ENCODE peak calls at places on chromosomes 6 and 20, in four cellular contexts. One of them, this sample, is unnamed.

GRCh38 chr20:58707770-58708169 is 15.2 kb downstream of the NPEPL1 start:
- DNase-seq in spleen: peak; percentile 36
- DNase-seq in endothelial cell of umbilical vein: no peak
- DNase-seq in K562: no peak
- DNase-seq in this sample: no peak

GRCh38 chr20:13277663-13278295 is 56.7 kb downstream of the ISM1 start:
- DNase-seq in K562: no peak
- DNase-seq in spleen: no peak
- DNase-seq in endothelial cell of umbilical vein: no peak
- DNase-seq in this sample: no peak

GRCh38 chr6:139742671-139743070 is 368.2 kb upstream of the CITED2 start:
- DNase-seq in spleen: no peak
- DNase-seq in K562: no peak
- DNase-seq in endothelial cell of umbilical vein: no peak
- DNase-seq in this sample: no peak

GRCh38 chr20:15836634-15837033 is 736.6 kb downstream of the KIF16B start:
- DNase-seq in K562: no peak
- DNase-seq in endothelial cell of umbilical vein: no peak
- DNase-seq in spleen: no peak
- DNase-seq in this sample: no peak

GRCh38 chr6:56400273-56400672 is 152.9 kb upstream of the COL21A1 start:
- DNase-seq in spleen: no peak
- DNase-seq in endothelial cell of umbilical vein: no peak
- DNase-seq in K562: no peak
- DNase-seq in this sample: no peak

GRCh38 chr6:106870069-106870468 is 104.5 kb downstream of the CD24 start:
- DNase-seq in K562: no peak
- DNase-seq in endothelial cell of umbilical vein: no peak
- DNase-seq in spleen: no peak
- DNase-seq in this sample: no peak

GRCh38 chr20:5703542-5704215 is 46.5 kb upstream of the SHLD1 start:
- DNase-seq in K562: no peak
- DNase-seq in spleen: no peak
- DNase-seq in endothelial cell of umbilical vein: peak; percentile 35
- DNase-seq in this sample: peak; percentile 15

GRCh38 chr6:52263709-52264320 is 19.5 kb upstream of the IL17F start:
- DNase-seq in spleen: peak; percentile 88
- DNase-seq in K562: peak; percentile 67
- DNase-seq in endothelial cell of umbilical vein: peak; percentile 70
- DNase-seq in this sample: peak; percentile 21

GRCh38 chr6:34226066-34226465 is 10.6 kb upstream of the HMGA1 start:
- DNase-seq in K562: no peak
- DNase-seq in spleen: peak; percentile 58
- DNase-seq in endothelial cell of umbilical vein: no peak
- DNase-seq in this sample: no peak

GRCh38 chr6:110325197-110325596 is 33.0 kb downstream of the METTL24 start:
- DNase-seq in spleen: no peak
- DNase-seq in endothelial cell of umbilical vein: no peak
- DNase-seq in K562: no peak
- DNase-seq in this sample: peak; percentile 24

GRCh38 chr6:168210239-168211107 is 109.1 kb downstream of the DACT2 start:
- DNase-seq in spleen: peak; percentile 69
- DNase-seq in endothelial cell of umbilical vein: no peak
- DNase-seq in K562: no peak
- DNase-seq in this sample: no peak

GRCh38 chr6:121794630-121795029 is 359.2 kb downstream of the GJA1 start:
- DNase-seq in spleen: no peak
- DNase-seq in K562: no peak
- DNase-seq in endothelial cell of umbilical vein: peak; percentile 81
- DNase-seq in this sample: no peak

GRCh38 chr6:45448417-45449389 is 71.0 kb upstream of the SUPT3H start:
- DNase-seq in K562: no peak
- DNase-seq in spleen: no peak
- DNase-seq in endothelial cell of umbilical vein: no peak
- DNase-seq in this sample: no peak

GRCh38 chr6:17987576-17988421 is at the start of gene KIF13A:
- DNase-seq in K562: peak; percentile 96
- DNase-seq in endothelial cell of umbilical vein: peak; percentile 83
- DNase-seq in spleen: peak; percentile 93
- DNase-seq in this sample: peak; percentile 59

GRCh38 chr6:45724511-45724910 is 291.1 kb downstream of the CLIC5 start:
- DNase-seq in K562: no peak
- DNase-seq in spleen: no peak
- DNase-seq in endothelial cell of umbilical vein: peak; percentile 87
- DNase-seq in this sample: no peak

GRCh38 chr20:53723045-53723444 is 129.4 kb upstream of the ZNF217 start:
- DNase-seq in K562: no peak
- DNase-seq in endothelial cell of umbilical vein: no peak
- DNase-seq in spleen: no peak
- DNase-seq in this sample: no peak

GRCh38 chr6:158232445-158233213 is 64.5 kb downstream of the GTF2H5 start:
- DNase-seq in endothelial cell of umbilical vein: peak; percentile 60
- DNase-seq in K562: peak; percentile 74
- DNase-seq in spleen: peak; percentile 88
- DNase-seq in this sample: peak; percentile 46

GRCh38 chr20:41049451-41049850 is 20.8 kb downstream of the TOP1 start:
- DNase-seq in K562: no peak
- DNase-seq in spleen: no peak
- DNase-seq in endothelial cell of umbilical vein: no peak
- DNase-seq in this sample: no peak

GRCh38 chr6:16238658-16239089 is 287 bp downstream of the GMPR start:
- DNase-seq in spleen: no peak
- DNase-seq in K562: peak; percentile 42
- DNase-seq in endothelial cell of umbilical vein: no peak
- DNase-seq in this sample: no peak

GRCh38 chr6:70395301-70395672 is 18.0 kb upstream of the FAM135A start:
- DNase-seq in endothelial cell of umbilical vein: no peak
- DNase-seq in spleen: no peak
- DNase-seq in K562: no peak
- DNase-seq in this sample: no peak

GRCh38 chr20:10577648-10578047 is 96.2 kb downstream of the JAG1 start:
- DNase-seq in K562: no peak
- DNase-seq in spleen: no peak
- DNase-seq in endothelial cell of umbilical vein: no peak
- DNase-seq in this sample: no peak

GRCh38 chr6:81894286-81894685 is 141.8 kb upstream of the TENT5A start:
- DNase-seq in K562: no peak
- DNase-seq in endothelial cell of umbilical vein: no peak
- DNase-seq in spleen: no peak
- DNase-seq in this sample: no peak

GRCh38 chr6:81894788-81895221 is 142.3 kb upstream of the TENT5A start:
- DNase-seq in K562: no peak
- DNase-seq in spleen: no peak
- DNase-seq in endothelial cell of umbilical vein: no peak
- DNase-seq in this sample: no peak

GRCh38 chr6:81896561-81896960 is 144.1 kb upstream of the TENT5A start:
- DNase-seq in K562: no peak
- DNase-seq in spleen: no peak
- DNase-seq in endothelial cell of umbilical vein: no peak
- DNase-seq in this sample: no peak

GRCh38 chr6:81897793-81898192 is 145.3 kb upstream of the TENT5A start:
- DNase-seq in endothelial cell of umbilical vein: no peak
- DNase-seq in K562: no peak
- DNase-seq in spleen: no peak
- DNase-seq in this sample: no peak

GRCh38 chr6:81895511-81896185 is 143.2 kb upstream of the TENT5A start:
- DNase-seq in spleen: no peak
- DNase-seq in K562: no peak
- DNase-seq in endothelial cell of umbilical vein: peak; percentile 31
- DNase-seq in this sample: no peak
- H3K27ac ChIP-seq in spleen: no peak overlapping the region
- H3K27ac ChIP-seq in K562: no peak overlapping the region
- H3K27ac ChIP-seq in endothelial cell of umbilical vein: no peak overlapping the region
- H3K27ac ChIP-seq in this sample: no peak overlapping the region

DNA sequence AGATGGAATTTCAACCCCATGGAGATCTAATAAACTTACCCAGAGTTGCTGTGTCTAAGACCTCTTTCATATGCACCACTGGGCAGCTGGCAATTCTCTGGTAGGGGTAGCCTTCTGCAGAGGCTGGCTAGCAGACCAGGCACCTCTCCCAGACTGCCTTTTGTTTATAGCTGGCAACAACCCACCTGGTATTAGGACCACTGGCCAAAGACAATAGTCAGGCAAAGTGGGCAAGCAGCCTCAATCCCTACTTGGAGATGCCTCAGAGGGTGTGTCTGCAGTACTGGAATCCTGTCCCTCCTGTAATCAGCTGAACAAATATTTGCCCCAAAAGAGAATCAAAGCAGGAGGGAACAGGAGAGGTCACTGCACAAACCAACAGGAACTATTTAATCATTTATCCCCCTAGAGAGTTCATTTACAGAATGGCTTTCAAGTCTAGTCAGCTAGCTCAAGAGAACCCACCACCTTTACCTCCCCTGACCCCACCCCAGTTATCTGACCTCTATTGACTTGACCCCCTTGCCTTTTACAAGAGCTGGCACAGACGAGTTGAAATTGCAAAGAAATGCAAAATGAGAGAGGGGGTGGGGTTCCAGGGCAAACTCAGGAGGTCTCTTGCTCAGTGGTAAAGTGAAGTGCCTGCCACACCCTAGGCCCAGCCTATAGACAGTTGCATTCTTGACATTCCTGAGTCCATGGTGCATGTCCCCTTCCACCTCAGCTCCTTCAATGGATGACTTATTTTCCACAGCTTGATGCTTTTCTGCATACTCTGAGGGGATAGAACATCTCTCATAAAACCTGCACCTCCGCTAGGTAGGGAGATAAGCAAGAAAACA is 2.8 kb downstream of the BCL2L1 start:
- DNase-seq in K562: no peak
- DNase-seq in endothelial cell of umbilical vein: no peak
- DNase-seq in spleen: no peak
- DNase-seq in this sample: peak; percentile 79
- TF ChIP-seq POLR2AphosphoS5 in K562: no peak
- TF ChIP-seq POLR2AphosphoS5 in endothelial cell of umbilical vein: peak; percentile 24
- TF ChIP-seq POLR2AphosphoS5 in spleen: no peak
- TF ChIP-seq POLR2AphosphoS5 in this sample: no peak

DNA sequence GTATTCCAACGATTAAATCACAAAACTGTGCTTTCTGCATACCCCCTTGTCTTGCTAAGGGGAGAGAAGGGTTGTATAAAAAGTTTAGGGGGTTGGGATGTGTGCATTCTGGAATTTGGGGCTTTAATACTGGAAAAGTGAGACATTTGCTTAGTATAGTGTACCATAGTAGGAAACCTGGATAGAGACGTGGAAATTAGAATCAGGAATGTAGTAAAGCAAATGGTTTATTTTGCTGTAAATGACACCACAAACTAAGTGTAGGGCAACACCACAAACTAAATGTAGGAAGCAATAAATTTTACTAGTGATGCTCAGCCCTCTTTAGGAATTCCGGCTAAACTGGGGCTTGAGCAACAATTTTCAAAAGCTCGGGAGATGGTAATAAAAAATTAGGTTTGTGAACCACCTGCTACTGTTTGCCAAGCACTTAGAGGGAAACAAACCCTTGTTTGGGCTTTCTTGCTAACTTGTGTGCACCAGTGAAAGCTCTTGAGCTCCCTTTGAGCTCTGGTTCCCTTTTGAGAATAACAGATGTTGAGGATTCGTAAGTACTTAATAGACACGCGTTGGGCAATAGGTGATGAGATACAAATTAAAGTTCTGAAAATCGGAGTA is 13.8 kb downstream of the BRD2 start:
- DNase-seq in spleen: no peak
- DNase-seq in endothelial cell of umbilical vein: no peak
- DNase-seq in K562: no peak
- DNase-seq in this sample: no peak
- H3K4me1 ChIP-seq in spleen: peaks cover 79% of the 10 kb centered on the region
- H3K4me1 ChIP-seq in endothelial cell of umbilical vein: no peaks in the 10 kb centered on the region
- H3K4me1 ChIP-seq in K562: no peaks in the 10 kb centered on the region
- H3K4me1 ChIP-seq in this sample: peaks cover 22% of the 10 kb centered on the region

GRCh38 chr20:52103469-52103910 is 88.1 kb downstream of the ZFP64 start:
- DNase-seq in spleen: no peak
- DNase-seq in endothelial cell of umbilical vein: peak; percentile 30
- DNase-seq in K562: no peak
- DNase-seq in this sample: no peak
- H3K27ac ChIP-seq in spleen: no peak overlapping the region
- H3K27ac ChIP-seq in endothelial cell of umbilical vein: peak overlapping the region; percentile 42
- H3K27ac ChIP-seq in K562: no peak overlapping the region
- H3K27ac ChIP-seq in this sample: no peak overlapping the region